ENCODE peak calls at places on chromosomes 5 and 9, in five cellular contexts. V, X, Q, R and F are unnamed samples.

GRCh38 chr5:52837068-52837467 is 49.4 kb downstream of the ITGA1 start:
- DNase-seq in Q (peak), V (no peak), R (peak), X (peak), F (no peak)

GRCh38 chr5:68319316-68320093 is 103.9 kb downstream of the PIK3R1 start:
- DNase-seq in X (peak), V (no peak), R (no peak), Q (peak), F (peak)

GRCh38 chr9:20754556-20754955 is 70.5 kb downstream of the FOCAD start:
- DNase-seq in V (no peak), R (no peak), Q (no peak), X (no peak), F (peak)

GRCh38 chr5:121797677-121798518 is 53.8 kb upstream of the FTMT start:
- DNase-seq in X (no peak), R (no peak), V (no peak), Q (no peak), F (peak)

GRCh38 chr5:141800629-141801028 is 77.6 kb downstream of the PCDH1 start:
- DNase-seq in V (no peak), X (no peak), Q (no peak), R (peak), F (no peak)

GRCh38 chr9:94779101-94779500 is 52.6 kb downstream of the AOPEP start:
- DNase-seq in V (no peak), X (no peak), R (peak), Q (no peak), F (no peak)

GRCh38 chr9:14992025-14992424 is 81.8 kb upstream of the FREM1 start:
- DNase-seq in R (peak), Q (no peak), X (no peak), V (no peak), F (no peak)

GRCh38 chr5:137283801-137284200 is 215.3 kb downstream of the SPOCK1 start:
- DNase-seq in X (no peak), V (no peak), Q (no peak), R (no peak), F (no peak)

GRCh38 chr9:112831281-112831851 is 59.3 kb downstream of the SLC46A2 start:
- DNase-seq in Q (peak), X (peak), V (no peak), R (no peak), F (no peak)

GRCh38 chr9:111274737-111275136 is 55.3 kb downstream of the OR2K2 start:
- DNase-seq in R (no peak), Q (no peak), V (no peak), X (no peak), F (peak)

GRCh38 chr9:108130896-108131295 is 641.3 kb upstream of the KLF4 start:
- DNase-seq in R (no peak), Q (no peak), V (no peak), X (no peak), F (no peak)

GRCh38 chr9:126550891-126551351 is 62.8 kb upstream of the LMX1B start:
- DNase-seq in V (no peak), X (no peak), R (no peak), Q (no peak), F (no peak)

GRCh38 chr9:28774433-28775029 is 1201.2 kb upstream of the C9orf72 start:
- DNase-seq in V (peak), R (peak), Q (peak), X (peak), F (peak)

GRCh38 chr9:97632406-97632991 is 669 bp downstream of the TSTD2 start:
- DNase-seq in X (peak), R (peak), Q (no peak), V (no peak), F (no peak)

GRCh38 chr5:140042551-140043507 is at the start of gene NRG2:
- DNase-seq in V (peak), X (peak), R (peak), Q (peak), F (peak)
- TF ChIP-seq EZH2 in V (no peak), X (no peak), R (peak), Q (peak), F (no peak)

DNA sequence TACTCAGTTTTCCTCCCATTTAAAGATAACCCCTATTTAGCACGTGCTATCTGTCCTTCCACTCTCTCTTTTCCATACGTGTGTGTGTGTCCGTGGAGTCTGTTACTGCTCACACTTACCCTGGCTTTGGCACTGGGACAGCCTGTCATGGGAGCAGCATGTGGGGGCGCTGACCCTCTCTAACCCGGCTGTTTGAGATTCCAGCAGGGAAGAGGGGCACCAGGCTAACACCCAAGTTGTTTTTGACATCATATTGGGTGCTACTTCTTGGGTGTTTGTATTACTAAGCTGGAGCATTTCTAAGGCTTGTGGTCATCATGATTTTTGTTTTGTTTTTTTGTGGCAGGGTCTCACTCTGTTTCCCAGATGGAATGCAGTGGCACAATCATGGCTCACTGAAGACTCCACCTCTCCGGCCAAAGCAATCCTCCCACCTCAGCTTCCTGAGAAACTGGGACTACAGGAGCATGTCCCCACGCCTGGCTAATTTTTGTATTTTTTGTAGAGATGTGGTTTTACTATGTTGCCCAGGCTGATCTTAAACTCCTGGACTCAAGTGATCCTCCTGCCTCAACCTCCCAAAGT is 56.9 kb upstream of the SIMC1 start:
- DNase-seq in V (no peak), R (no peak), X (no peak), Q (no peak), F (no peak)
- TF ChIP-seq CTCF in V (no peak), R (no peak), X (no peak), Q (no peak), F (no peak)

DNA sequence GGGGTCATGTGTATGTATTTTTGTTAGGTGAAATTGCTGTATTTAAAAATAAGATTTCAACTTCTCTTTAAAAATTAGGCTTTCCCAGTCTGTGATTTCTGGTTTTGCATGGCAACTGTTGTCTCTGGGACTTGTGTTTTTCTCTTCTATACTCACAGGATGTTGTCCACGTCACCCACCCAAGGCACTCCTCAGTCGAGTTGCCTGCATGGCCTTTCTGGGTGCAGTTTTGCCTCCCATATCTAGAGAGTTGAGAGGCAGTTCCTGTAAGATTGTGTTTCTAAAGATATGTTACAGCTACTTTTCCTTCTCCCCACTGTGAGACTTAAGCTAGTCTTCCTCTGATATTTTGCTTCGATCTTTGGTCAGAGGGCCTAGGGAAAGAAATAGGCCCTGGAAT is 2.3 kb upstream of the ASPN start:
- DNase-seq in V (no peak), Q (no peak), R (no peak), X (no peak), F (no peak)
- H3K27ac ChIP-seq in V (no peak), Q (no peak), R (no peak), X (no peak), F (no peak)

DNA sequence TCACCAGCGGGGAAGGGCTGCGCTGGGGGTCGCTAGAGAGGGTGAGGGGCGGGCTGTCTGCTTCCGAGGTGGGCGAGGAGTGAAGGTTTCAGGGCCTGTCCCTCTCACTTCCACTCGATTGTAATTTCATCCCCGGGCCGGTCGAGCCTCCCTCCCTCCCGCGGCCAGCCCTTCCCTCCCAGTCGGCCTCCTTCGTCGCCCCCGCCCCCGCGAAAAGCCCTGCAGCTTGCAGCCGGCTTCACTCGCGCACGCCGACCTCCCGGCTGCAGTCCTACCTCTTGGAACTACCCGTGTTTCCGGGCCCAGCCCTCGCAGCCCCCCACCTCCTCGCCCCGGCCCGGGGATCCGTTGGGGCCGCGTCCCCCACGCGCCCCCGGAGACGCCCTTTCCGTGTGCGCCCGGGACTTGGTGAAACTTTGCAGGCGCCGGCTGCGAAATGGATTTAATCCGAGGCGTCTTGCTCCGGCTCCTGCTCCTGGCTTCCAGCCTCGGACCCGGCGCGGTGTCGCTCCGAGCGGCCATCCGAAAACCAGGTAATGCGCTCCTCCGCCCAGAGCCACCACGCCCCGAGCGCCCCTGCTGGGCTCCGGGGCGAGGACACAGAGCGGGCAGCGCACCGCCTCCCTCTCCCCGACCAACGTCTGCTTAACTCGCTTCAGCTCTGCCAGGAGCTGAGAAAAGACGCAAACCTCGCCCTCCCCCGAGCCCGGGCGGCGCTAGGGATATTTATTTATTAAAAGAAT is at the start of gene EGFLAM:
- DNase-seq in V (no peak), R (peak), X (peak), Q (no peak), F (peak)
- TF ChIP-seq EZH2 in V (no peak), R (peak), X (peak), Q (peak), F (no peak)

GRCh38 chr5:62720036-62720441 is 141.4 kb downstream of the LRRC70 start:
- DNase-seq in X (peak), V (peak), R (peak), Q (peak), F (peak)
- TF ChIP-seq CTCF in X (no peak), V (peak), R (peak), Q (no peak), F (peak)

DNA sequence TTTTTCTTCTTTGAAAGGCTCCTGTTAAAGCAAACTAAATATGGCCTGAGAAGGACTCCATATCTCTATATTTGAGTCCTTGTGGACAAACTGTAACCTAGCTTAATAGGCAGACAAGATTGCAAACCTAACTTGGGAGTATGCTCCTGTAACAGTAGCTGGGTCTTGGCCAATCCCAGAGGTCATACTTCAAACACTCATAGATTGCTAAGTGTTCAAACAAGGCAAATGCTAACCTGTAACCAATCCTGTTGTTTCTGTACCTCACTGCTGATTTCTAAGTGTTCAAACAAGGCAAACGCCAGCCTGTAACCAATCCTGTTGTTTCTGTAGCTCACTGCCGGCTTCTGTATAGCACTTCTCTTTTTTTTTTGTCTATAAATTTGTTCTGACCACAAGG is 50.6 kb upstream of the CLK4 start:
- DNase-seq in R (no peak), Q (no peak), X (no peak), V (no peak), F (no peak)
- H3K27ac ChIP-seq in R (no peak), Q (no peak), X (no peak), V (no peak), F (no peak)

DNA sequence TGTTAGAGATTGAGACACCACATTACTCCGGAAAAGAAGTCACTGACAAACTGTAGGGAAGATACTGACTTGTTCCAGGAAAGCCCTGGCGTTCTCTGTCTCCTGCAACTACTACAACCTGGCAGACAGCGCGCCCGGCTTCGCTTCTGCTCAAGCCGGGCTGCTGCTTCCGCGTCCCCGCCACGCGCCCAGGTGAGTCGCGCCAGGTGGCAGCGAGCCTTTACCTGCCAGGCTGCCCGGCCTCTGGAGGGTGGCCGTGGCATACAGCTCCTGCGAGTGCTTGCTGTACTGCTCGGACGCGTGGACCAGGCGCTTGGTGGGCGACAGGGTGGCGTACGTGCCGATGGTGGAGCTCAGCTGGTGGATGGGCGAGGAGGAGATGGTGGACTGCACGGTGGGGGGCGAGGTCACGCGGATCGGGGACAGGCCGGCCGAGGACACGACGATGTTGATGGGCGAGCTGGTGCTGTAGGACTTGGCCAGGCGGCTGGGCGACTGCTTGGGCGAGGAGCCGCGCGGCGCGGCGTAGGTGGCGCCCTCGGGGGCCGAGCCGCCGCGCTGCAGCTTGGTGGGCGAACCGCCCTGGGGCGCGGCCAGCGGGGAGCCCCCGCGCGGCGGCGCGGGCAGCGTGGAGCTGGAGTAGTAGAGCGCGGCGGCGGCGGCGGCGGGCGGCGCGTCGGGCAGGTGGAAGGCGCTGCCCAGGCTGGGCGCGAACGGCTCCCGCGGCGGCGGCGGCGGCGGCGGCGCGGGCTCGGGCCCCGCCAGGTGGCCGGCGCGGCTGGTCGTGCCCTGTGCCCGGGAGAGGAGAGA is 519.6 kb downstream of the CTNND2 start:
- DNase-seq in R (no peak), Q (no peak), X (no peak), V (no peak), F (peak)
- TF ChIP-seq EZH2 in R (no peak), Q (no peak), X (peak), V (peak), F (peak)

GRCh38 chr5:143700994-143701393 is 111.0 kb upstream of the HMHB1 start:
- DNase-seq in Q (no peak), X (no peak), V (no peak), R (no peak), F (no peak)
- TF ChIP-seq CTCF in Q (no peak), X (no peak), V (no peak), R (no peak), F (peak)